ENCODE peak calls at places on chromosomes 16 and 17, in eight cellular contexts. One of them, this sample, is unnamed.

GRCh38 chr16:22424161-22424937 is 49.9 kb upstream of the CDR2 start:
- DNase-seq in left ventricle myocardium inferior: no peak
- DNase-seq in prostate gland: peak; percentile 31
- DNase-seq in heart left ventricle: no peak
- DNase-seq in colonic mucosa: no peak
- DNase-seq in endothelial cell of umbilical vein: no peak
- DNase-seq in adrenal gland: peak; percentile 89
- DNase-seq in neuronal stem cell: no peak
- DNase-seq in this sample: peak; percentile 85

GRCh38 chr16:71917900-71918299 is 22.6 kb downstream of the IST1 start:
- DNase-seq in left ventricle myocardium inferior: no peak
- DNase-seq in prostate gland: no peak
- DNase-seq in heart left ventricle: no peak
- DNase-seq in colonic mucosa: no peak
- DNase-seq in endothelial cell of umbilical vein: no peak
- DNase-seq in adrenal gland: no peak
- DNase-seq in neuronal stem cell: no peak
- DNase-seq in this sample: no peak

GRCh38 chr16:70160388-70160787 is 13.2 kb upstream of the CLEC18C start:
- DNase-seq in left ventricle myocardium inferior: no peak
- DNase-seq in prostate gland: peak; percentile 3
- DNase-seq in heart left ventricle: no peak
- DNase-seq in colonic mucosa: no peak
- DNase-seq in endothelial cell of umbilical vein: no peak
- DNase-seq in adrenal gland: no peak
- DNase-seq in neuronal stem cell: no peak
- DNase-seq in this sample: no peak

GRCh38 chr17:68511254-68511670 is 968 bp upstream of the PRKAR1A start:
- DNase-seq in left ventricle myocardium inferior: no peak
- DNase-seq in prostate gland: peak; percentile 48
- DNase-seq in heart left ventricle: no peak
- DNase-seq in colonic mucosa: peak; percentile 62
- DNase-seq in endothelial cell of umbilical vein: no peak
- DNase-seq in adrenal gland: peak; percentile 73
- DNase-seq in neuronal stem cell: no peak
- DNase-seq in this sample: no peak

GRCh38 chr16:83994087-83994486 is 26.0 kb downstream of the NECAB2 start:
- DNase-seq in left ventricle myocardium inferior: no peak
- DNase-seq in prostate gland: no peak
- DNase-seq in heart left ventricle: no peak
- DNase-seq in colonic mucosa: no peak
- DNase-seq in endothelial cell of umbilical vein: no peak
- DNase-seq in adrenal gland: peak; percentile 34
- DNase-seq in neuronal stem cell: no peak
- DNase-seq in this sample: no peak

GRCh38 chr17:75087558-75088453 is at the start of gene SLC16A5:
- DNase-seq in left ventricle myocardium inferior: peak; percentile 91
- DNase-seq in prostate gland: peak; percentile 92
- DNase-seq in heart left ventricle: peak; percentile 93
- DNase-seq in colonic mucosa: peak; percentile 94
- DNase-seq in endothelial cell of umbilical vein: peak; percentile 81
- DNase-seq in adrenal gland: peak; percentile 71
- DNase-seq in neuronal stem cell: peak; percentile 65
- DNase-seq in this sample: peak; percentile 92

GRCh38 chr16:85611455-85612190 is 1.5 kb upstream of the GSE1 start:
- DNase-seq in left ventricle myocardium inferior: peak; percentile 87
- DNase-seq in prostate gland: peak; percentile 87
- DNase-seq in heart left ventricle: peak; percentile 88
- DNase-seq in colonic mucosa: peak; percentile 81
- DNase-seq in endothelial cell of umbilical vein: peak; percentile 35
- DNase-seq in adrenal gland: peak; percentile 89
- DNase-seq in neuronal stem cell: peak; percentile 53
- DNase-seq in this sample: peak; percentile 94

GRCh38 chr17:57892820-57893595 is 43.2 kb upstream of the MRPS23 start:
- DNase-seq in left ventricle myocardium inferior: peak; percentile 91
- DNase-seq in prostate gland: peak; percentile 85
- DNase-seq in heart left ventricle: peak; percentile 92
- DNase-seq in colonic mucosa: peak; percentile 80
- DNase-seq in endothelial cell of umbilical vein: peak; percentile 81
- DNase-seq in adrenal gland: peak; percentile 99
- DNase-seq in neuronal stem cell: peak; percentile 77
- DNase-seq in this sample: peak; percentile 97

GRCh38 chr17:72520665-72521303 is 400.0 kb downstream of the SOX9 start:
- DNase-seq in left ventricle myocardium inferior: no peak
- DNase-seq in prostate gland: no peak
- DNase-seq in heart left ventricle: no peak
- DNase-seq in colonic mucosa: no peak
- DNase-seq in endothelial cell of umbilical vein: no peak
- DNase-seq in adrenal gland: no peak
- DNase-seq in neuronal stem cell: no peak
- DNase-seq in this sample: no peak

GRCh38 chr17:72518333-72518732 is 397.5 kb downstream of the SOX9 start:
- DNase-seq in left ventricle myocardium inferior: no peak
- DNase-seq in prostate gland: no peak
- DNase-seq in heart left ventricle: no peak
- DNase-seq in colonic mucosa: no peak
- DNase-seq in endothelial cell of umbilical vein: no peak
- DNase-seq in adrenal gland: no peak
- DNase-seq in neuronal stem cell: no peak
- DNase-seq in this sample: no peak

GRCh38 chr17:72519598-72519936 is 398.7 kb downstream of the SOX9 start:
- DNase-seq in left ventricle myocardium inferior: no peak
- DNase-seq in prostate gland: no peak
- DNase-seq in heart left ventricle: no peak
- DNase-seq in colonic mucosa: no peak
- DNase-seq in endothelial cell of umbilical vein: no peak
- DNase-seq in adrenal gland: no peak
- DNase-seq in neuronal stem cell: no peak
- DNase-seq in this sample: no peak

GRCh38 chr17:72517413-72518237 is 396.8 kb downstream of the SOX9 start:
- DNase-seq in left ventricle myocardium inferior: no peak
- DNase-seq in prostate gland: no peak
- DNase-seq in heart left ventricle: no peak
- DNase-seq in colonic mucosa: no peak
- DNase-seq in endothelial cell of umbilical vein: no peak
- DNase-seq in adrenal gland: no peak
- DNase-seq in neuronal stem cell: no peak
- DNase-seq in this sample: no peak

DNA sequence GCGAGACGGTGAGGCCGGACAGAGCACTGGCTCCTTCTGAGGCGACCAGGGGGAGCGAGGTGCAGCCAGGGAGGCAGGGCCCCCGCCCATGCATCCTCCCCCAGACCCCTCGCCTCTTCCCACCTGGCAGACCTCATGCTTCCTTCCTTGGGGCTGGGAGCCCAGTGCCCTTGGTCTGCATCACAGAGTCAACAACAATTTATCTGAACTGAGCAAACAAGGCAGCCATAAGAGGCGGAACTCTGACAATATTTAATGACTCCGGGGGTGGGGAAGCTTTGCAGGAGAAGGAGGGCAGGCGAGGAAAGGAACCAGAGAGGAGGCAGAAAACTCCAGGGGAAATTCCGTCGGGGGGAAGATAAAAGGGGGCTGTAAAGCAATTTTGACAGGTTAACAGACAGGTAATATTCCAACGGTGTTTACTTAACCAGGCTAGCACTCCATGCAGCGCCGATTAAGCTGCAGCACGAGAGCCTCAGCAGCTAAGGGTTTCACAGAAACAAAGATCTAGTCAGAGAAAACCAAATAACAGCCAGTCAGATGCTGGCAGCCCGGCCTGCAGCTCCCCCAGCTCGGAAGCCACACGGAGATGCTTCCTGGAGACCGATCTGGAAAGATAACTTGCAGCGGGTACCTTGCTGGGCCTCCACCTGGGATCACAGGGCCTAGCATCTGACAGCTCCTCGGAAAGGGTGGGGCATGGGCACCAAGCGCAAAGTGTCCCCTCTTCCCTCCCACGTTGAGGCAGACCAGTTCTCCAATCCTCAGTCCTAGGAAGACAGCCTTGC is 398.2 kb downstream of the SOX9 start:
- DNase-seq in left ventricle myocardium inferior: no peak
- DNase-seq in prostate gland: peak; percentile 79
- DNase-seq in heart left ventricle: no peak
- DNase-seq in colonic mucosa: peak; percentile 90
- DNase-seq in endothelial cell of umbilical vein: no peak
- DNase-seq in adrenal gland: no peak
- DNase-seq in neuronal stem cell: no peak
- DNase-seq in this sample: no peak
- H3K27ac ChIP-seq in left ventricle myocardium inferior: no peak overlapping the region
- H3K27ac ChIP-seq in prostate gland: peak overlapping the region; percentile 71
- H3K27ac ChIP-seq in heart left ventricle: no peak overlapping the region
- H3K27ac ChIP-seq in colonic mucosa: peak overlapping the region; percentile 79
- H3K27ac ChIP-seq in endothelial cell of umbilical vein: no peak overlapping the region
- H3K27ac ChIP-seq in adrenal gland: no peak overlapping the region
- H3K27ac ChIP-seq in neuronal stem cell: no peak overlapping the region
- H3K27ac ChIP-seq in this sample: no peak overlapping the region

DNA sequence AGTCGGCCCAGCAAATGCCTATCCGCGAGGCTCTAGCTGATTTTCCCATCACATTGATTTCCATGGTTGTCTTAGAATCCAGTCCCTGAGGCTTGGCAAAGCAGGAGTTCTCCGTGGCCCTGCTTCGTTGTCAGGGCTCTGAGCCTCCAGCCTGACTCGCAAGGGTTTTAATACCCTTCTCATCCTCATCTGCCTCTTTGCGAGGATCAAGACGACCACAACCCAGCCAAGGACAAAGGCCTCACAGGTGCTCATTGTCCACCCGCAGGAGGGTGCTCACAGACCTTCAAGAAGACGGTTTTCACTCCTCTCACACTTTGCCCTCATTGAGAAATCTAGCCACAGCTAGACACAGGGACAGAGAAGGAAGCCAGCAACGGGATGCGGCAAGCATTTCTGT is 610.8 kb downstream of the KCNJ18 start:
- DNase-seq in left ventricle myocardium inferior: no peak
- DNase-seq in prostate gland: no peak
- DNase-seq in heart left ventricle: no peak
- DNase-seq in colonic mucosa: no peak
- DNase-seq in endothelial cell of umbilical vein: no peak
- DNase-seq in adrenal gland: no peak
- DNase-seq in neuronal stem cell: no peak
- DNase-seq in this sample: no peak
- H3K36me3 ChIP-seq in left ventricle myocardium inferior: no peaks in the 10 kb centered on the region
- H3K36me3 ChIP-seq in prostate gland: no peaks in the 10 kb centered on the region
- H3K36me3 ChIP-seq in heart left ventricle: no peaks in the 10 kb centered on the region
- H3K36me3 ChIP-seq in colonic mucosa: no peaks in the 10 kb centered on the region
- H3K36me3 ChIP-seq in endothelial cell of umbilical vein: no peaks in the 10 kb centered on the region
- H3K36me3 ChIP-seq in adrenal gland: no peaks in the 10 kb centered on the region
- H3K36me3 ChIP-seq in neuronal stem cell: no peaks in the 10 kb centered on the region
- H3K36me3 ChIP-seq in this sample: no peaks in the 10 kb centered on the region

DNA sequence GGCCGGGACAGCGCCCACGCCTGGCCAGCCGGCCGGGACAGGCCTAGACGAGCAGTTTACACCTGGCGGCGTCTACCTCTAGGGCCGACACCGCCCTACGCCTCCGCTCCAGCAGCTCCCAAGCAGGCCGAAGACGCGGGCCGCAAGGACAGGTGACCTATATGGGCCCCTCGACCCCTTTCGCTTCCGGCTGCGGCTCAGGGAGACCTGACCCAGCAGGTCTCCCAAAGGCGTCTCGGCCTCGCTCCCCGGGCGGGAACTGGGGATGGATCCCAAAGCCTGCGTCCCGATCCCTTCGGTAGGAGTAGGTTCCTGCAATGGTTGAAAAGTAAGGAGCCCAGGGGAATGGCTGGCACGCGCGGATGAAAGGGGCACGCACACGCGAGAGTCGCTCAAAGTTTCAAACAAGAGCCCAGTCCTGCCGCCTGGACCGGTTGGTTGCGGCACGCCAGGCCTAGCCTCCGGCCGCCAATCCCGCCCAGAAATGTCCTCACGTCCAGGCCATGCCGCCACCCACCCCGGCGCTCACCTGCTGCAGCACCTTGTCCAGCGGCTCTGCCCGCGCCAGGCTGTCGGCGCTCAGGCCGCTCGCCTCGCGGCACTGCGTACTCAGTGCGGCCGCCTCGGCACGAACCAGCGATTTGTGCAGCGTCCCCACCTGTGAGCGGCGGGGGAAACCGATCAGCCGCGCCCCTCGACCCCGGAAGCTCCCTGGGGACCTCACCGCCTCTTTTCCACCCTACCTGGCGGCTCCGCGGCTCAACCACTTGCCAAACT is 634 bp downstream of the ESRP2 start:
- DNase-seq in left ventricle myocardium inferior: no peak
- DNase-seq in prostate gland: peak; percentile 68
- DNase-seq in heart left ventricle: peak; percentile 16
- DNase-seq in colonic mucosa: peak; percentile 56
- DNase-seq in endothelial cell of umbilical vein: no peak
- DNase-seq in adrenal gland: peak; percentile 26
- DNase-seq in neuronal stem cell: no peak
- DNase-seq in this sample: peak; percentile 30
- H3K4me3 ChIP-seq in left ventricle myocardium inferior: peak overlapping the region; percentile 74
- H3K4me3 ChIP-seq in prostate gland: peak overlapping the region; percentile 52
- H3K4me3 ChIP-seq in heart left ventricle: peak overlapping the region; percentile 35
- H3K4me3 ChIP-seq in colonic mucosa: peak overlapping the region; percentile 75
- H3K4me3 ChIP-seq in endothelial cell of umbilical vein: peak overlapping the region; percentile 25
- H3K4me3 ChIP-seq in adrenal gland: no peak overlapping the region
- H3K4me3 ChIP-seq in neuronal stem cell: no peak overlapping the region
- H3K4me3 ChIP-seq in this sample: peak overlapping the region; percentile 71

GRCh38 chr16:75078886-75079285 is 37.7 kb downstream of the LDHD start:
- DNase-seq in left ventricle myocardium inferior: no peak
- DNase-seq in prostate gland: no peak
- DNase-seq in heart left ventricle: no peak
- DNase-seq in colonic mucosa: no peak
- DNase-seq in endothelial cell of umbilical vein: no peak
- DNase-seq in adrenal gland: no peak
- DNase-seq in neuronal stem cell: no peak
- DNase-seq in this sample: no peak

GRCh38 chr16:75075688-75076268 is 40.8 kb downstream of the LDHD start:
- DNase-seq in left ventricle myocardium inferior: no peak
- DNase-seq in prostate gland: no peak
- DNase-seq in heart left ventricle: no peak
- DNase-seq in colonic mucosa: no peak
- DNase-seq in endothelial cell of umbilical vein: no peak
- DNase-seq in adrenal gland: no peak
- DNase-seq in neuronal stem cell: no peak
- DNase-seq in this sample: no peak

GRCh38 chr16:75081179-75081859 is 35.3 kb downstream of the LDHD start:
- DNase-seq in left ventricle myocardium inferior: no peak
- DNase-seq in prostate gland: no peak
- DNase-seq in heart left ventricle: no peak
- DNase-seq in colonic mucosa: no peak
- DNase-seq in endothelial cell of umbilical vein: no peak
- DNase-seq in adrenal gland: no peak
- DNase-seq in neuronal stem cell: no peak
- DNase-seq in this sample: no peak

GRCh38 chr16:75080205-75081029 is 36.2 kb downstream of the LDHD start:
- DNase-seq in left ventricle myocardium inferior: no peak
- DNase-seq in prostate gland: no peak
- DNase-seq in heart left ventricle: no peak
- DNase-seq in colonic mucosa: no peak
- DNase-seq in endothelial cell of umbilical vein: no peak
- DNase-seq in adrenal gland: no peak
- DNase-seq in neuronal stem cell: no peak
- DNase-seq in this sample: no peak

DNA sequence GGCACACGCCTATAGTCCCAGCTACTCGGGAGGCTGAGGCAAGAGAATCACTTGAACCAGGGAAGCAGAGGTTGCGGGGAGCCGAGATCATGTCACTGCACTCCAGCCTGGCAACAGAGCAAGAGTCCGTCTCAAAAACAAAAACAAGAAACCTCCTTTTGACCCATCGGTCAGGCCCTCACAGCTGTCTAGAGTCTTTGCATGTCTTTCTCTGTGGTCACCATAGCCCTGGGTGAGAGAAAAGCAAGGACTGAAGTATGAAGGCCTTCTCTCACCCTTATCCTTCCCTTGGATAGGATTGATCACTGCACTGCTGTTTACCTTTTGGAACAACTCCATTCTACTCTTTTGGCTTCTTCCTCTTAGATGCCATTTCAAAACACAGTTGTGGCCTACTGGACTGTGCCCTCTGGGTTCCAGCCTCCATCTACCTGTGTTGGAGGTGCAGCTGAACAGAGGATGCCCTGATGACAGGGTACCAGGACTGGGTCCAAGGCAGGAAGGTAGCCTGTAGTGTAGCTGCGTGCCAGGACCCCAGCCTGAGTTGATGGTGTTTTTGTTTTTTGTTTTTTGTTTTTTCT is 37.1 kb downstream of the LDHD start:
- DNase-seq in left ventricle myocardium inferior: no peak
- DNase-seq in prostate gland: no peak
- DNase-seq in heart left ventricle: no peak
- DNase-seq in colonic mucosa: no peak
- DNase-seq in endothelial cell of umbilical vein: no peak
- DNase-seq in adrenal gland: no peak
- DNase-seq in neuronal stem cell: no peak
- DNase-seq in this sample: no peak
- H3K27ac ChIP-seq in left ventricle myocardium inferior: no peak overlapping the region
- H3K27ac ChIP-seq in prostate gland: no peak overlapping the region
- H3K27ac ChIP-seq in heart left ventricle: no peak overlapping the region
- H3K27ac ChIP-seq in colonic mucosa: no peak overlapping the region
- H3K27ac ChIP-seq in endothelial cell of umbilical vein: no peak overlapping the region
- H3K27ac ChIP-seq in adrenal gland: no peak overlapping the region
- H3K27ac ChIP-seq in neuronal stem cell: no peak overlapping the region
- H3K27ac ChIP-seq in this sample: peak overlapping the region; percentile 60